ENCODE peak calls at places on chromosomes 13 and 19, in six cellular contexts. Q is right lobe of liver; L is GM12865; T is body of pancreas; K is omental fat pad; P is CD8-positive, alpha-beta T cell. C is an unnamed sample.

GRCh38 chr19:13502231-13502630 is 4.0 kb downstream of the CACNA1A start:
- DNase-seq in Q (no peak), L (no peak), P (no peak), K (no peak), T (no peak), C (no peak)

GRCh38 chr19:30148039-30148438 is 206.0 kb downstream of the URI1 start:
- DNase-seq in P (no peak), Q (no peak), L (no peak), T (no peak), K (no peak), C (no peak)

GRCh38 chr13:110108348-110109139 is 198.4 kb downstream of the COL4A1 start:
- DNase-seq in Q (peak; percentile 84), L (peak; percentile 36), P (no peak), T (peak; percentile 80), K (no peak), C (peak; percentile 47)

GRCh38 chr13:26050568-26051230 is 1.1 kb downstream of the SHISA2 start:
- DNase-seq in Q (no peak), L (no peak), P (no peak), T (peak; percentile 12), K (no peak), C (no peak)

GRCh38 chr19:9345005-9345404 is 17.8 kb upstream of the ZNF177 start:
- DNase-seq in T (no peak), L (no peak), K (no peak), Q (no peak), P (no peak), C (no peak)

GRCh38 chr13:44045179-44045562 is 165.5 kb downstream of the LACC1 start:
- DNase-seq in L (no peak), K (no peak), T (peak; percentile 14), P (no peak), Q (no peak), C (no peak)

GRCh38 chr13:44197791-44198770 is 175.5 kb upstream of the SERP2 start:
- DNase-seq in L (peak; percentile 78), P (no peak), T (no peak), K (no peak), Q (no peak), C (no peak)

GRCh38 chr19:38033658-38034150 is 126.7 kb downstream of the SIPA1L3 start:
- DNase-seq in L (peak; percentile 91), P (no peak), K (no peak), Q (no peak), T (no peak), C (peak; percentile 19)

GRCh38 chr13:111143875-111144540 is 28.9 kb downstream of the ARHGEF7 start:
- DNase-seq in Q (no peak), L (no peak), T (no peak), P (no peak), K (no peak), C (no peak)

GRCh38 chr13:53013113-53013512 is 15.5 kb upstream of the OLFM4 start:
- DNase-seq in K (no peak), T (no peak), L (no peak), P (no peak), Q (no peak), C (no peak)

GRCh38 chr19:31461814-31462539 is 112.7 kb upstream of the TSHZ3 start:
- DNase-seq in K (no peak), L (no peak), P (no peak), Q (no peak), T (no peak), C (no peak)
- TF ChIP-seq CTCF in K (no peak), L (no peak), P (no peak), Q (no peak), T (no peak), C (no peak)

DNA sequence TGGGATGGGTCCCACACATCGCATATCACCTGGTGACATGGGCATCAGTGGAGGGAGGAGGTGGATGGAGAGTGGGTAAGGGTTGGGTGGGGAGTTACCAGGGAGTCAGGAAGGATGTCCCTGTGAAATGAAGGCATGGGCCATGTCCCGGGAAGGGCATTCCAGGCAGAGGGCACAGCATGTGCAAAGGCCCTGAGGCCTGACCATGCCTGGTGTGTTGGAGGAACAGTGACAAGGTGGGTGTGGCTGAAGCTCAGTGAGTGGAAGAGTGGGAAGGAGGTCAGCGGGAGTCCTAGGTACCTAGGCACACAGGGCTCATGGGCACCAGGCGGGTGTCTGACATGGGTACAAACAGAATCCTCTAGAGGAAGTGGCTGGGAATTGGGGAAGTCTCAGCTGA is 11.0 kb upstream of the COLGALT1 start:
- DNase-seq in Q (no peak), K (no peak), L (no peak), T (no peak), P (no peak), C (no peak)
- TF ChIP-seq CTCF in Q (no peak), K (no peak), L (no peak), T (no peak), P (no peak), C (no peak)

DNA sequence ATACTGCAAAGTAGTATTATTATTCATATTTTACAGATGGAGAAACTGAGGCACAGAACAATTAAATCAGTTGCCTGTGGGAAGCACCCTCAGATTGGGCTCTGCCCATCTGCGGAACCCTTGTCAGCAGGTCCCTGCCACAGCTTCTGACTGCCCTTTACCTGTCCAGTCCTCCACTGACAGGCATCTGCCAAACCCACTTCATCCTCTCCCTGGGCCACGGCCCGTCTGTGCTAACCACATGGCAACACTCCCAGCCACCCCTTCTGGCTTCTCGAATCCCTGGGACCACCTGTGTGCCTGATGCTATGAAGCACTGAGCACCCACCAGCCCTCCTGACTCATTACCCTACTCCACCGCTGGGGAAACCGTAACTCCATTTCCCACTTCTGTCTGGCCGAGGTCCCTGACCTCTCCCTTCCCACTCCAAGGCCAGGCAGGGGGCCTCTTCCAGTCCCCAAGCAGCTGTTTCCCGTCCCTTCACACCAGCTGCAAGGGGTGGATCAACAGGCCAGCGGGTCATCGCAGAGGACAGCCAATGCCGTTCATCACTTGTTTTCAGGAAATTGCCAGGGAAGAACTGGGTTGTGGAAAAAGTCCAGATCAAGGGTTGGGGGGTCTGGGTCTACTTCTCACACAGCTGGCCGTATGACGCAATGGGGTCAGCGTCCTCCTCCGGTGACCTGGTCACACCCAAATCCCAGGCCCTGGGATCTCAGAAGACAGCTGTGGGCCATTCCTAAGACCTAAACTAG is 2.5 kb downstream of the KANK3 start:
- DNase-seq in T (peak; percentile 39), Q (peak; percentile 73), P (no peak), L (no peak), K (no peak), C (peak; percentile 29)
- TF ChIP-seq CTCF in T (no peak), Q (no peak), P (no peak), L (peak; percentile 11), K (no peak), C (no peak)

GRCh38 chr19:6374711-6375410 is 872 bp downstream of the PSPN start:
- DNase-seq in K (no peak), T (no peak), L (no peak), Q (peak; percentile 25), P (no peak), C (no peak)

GRCh38 chr19:6373096-6373812 is 660 bp downstream of the ALKBH7 start:
- DNase-seq in T (peak; percentile 98), Q (peak; percentile 99), K (peak; percentile 96), P (peak; percentile 98), L (peak; percentile 99), C (peak; percentile 99)

GRCh38 chr19:6374179-6374709 is 1.5 kb downstream of the PSPN start:
- DNase-seq in P (no peak), L (no peak), K (no peak), T (no peak), Q (peak; percentile 37), C (peak; percentile 53)

GRCh38 chr19:6373813-6374108 is 1.2 kb downstream of the ALKBH7 start:
- DNase-seq in L (no peak), Q (no peak), P (no peak), T (no peak), K (no peak), C (no peak)

DNA sequence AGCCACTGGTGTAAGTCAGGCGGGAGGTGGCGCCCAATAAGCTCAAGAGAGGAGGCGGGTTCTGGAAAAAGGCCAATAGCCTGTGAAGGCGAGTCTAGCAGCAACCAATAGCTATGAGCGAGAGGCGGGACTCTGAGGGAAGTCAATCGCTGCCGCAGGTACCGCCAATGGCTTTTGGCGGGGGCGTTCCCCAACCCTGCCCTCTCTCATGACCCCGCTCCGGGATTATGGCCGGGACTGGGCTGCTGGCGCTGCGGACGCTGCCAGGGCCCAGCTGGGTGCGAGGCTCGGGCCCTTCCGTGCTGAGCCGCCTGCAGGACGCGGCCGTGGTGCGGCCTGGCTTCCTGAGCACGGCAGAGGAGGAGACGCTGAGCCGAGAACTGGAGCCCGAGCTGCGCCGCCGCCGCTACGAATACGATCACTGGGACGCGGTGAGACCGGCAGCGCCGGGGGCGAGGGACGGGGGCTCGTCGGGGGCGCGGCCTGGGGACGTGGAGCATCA is at the start of gene ALKBH7:
- DNase-seq in L (peak; percentile 100), T (peak; percentile 100), P (peak; percentile 92), Q (peak; percentile 97), K (peak; percentile 94), C (peak; percentile 100)
- TF ChIP-seq CTCF in L (no peak), T (no peak), P (no peak), Q (no peak), K (no peak), C (no peak)

DNA sequence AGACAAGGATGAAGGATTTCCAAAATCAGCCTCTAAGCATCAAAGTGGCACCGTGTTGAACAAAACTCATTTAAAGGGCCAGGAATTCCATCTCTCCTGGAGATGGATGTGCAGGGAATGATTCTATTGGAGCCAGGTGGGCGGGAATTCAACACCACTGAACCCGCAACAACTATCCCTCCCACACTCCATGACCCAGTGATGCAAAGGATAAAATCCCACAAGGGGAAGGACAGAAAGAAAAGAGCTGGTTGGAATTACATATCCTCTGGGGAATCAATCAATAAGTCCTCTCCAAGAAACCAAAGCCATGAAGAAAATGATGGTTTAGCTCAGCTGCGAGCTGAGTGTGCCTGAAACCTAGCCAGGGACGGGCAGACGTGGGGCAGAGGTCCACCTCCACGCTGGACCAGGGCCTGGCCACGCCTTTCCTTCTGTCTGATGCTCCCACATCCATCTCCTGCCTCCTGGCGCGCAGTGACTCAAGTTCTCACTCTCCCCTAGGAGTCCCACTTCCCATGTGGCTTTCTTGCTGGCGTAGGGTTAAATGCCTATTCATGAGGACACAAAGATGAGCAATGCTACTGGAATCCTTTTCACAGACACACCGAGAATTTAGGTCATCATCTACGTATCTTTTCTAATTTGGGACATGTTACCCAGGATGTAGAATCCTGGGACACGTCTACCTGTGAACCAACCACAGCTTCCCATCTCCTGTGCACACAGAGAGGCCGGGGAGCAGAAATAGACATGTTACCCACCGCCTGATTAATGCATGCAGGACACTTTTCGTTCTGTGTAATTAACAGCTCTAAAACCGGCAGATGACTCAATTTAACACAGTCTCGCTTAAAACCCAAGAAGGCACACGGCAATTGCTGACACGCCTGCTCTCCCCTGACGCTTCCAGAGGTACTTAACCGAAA is 48.6 kb downstream of the PEPD start:
- DNase-seq in T (no peak), K (no peak), Q (no peak), P (no peak), L (no peak), C (no peak)
- TF ChIP-seq CTCF in T (no peak), K (no peak), Q (no peak), P (no peak), L (no peak), C (no peak)

GRCh38 chr19:35512831-35513230 is 618 bp downstream of the DMKN start:
- DNase-seq in L (no peak), Q (no peak), K (no peak), P (no peak), T (no peak), C (no peak)

GRCh38 chr19:35516310-35516709 is 2.9 kb upstream of the DMKN start:
- DNase-seq in K (no peak), Q (no peak), P (no peak), L (no peak), T (no peak), C (no peak)

GRCh38 chr19:35511337-35511736 is 2.1 kb downstream of the DMKN start:
- DNase-seq in T (no peak), P (no peak), L (no peak), Q (no peak), K (no peak), C (no peak)

GRCh38 chr19:35513231-35513974 is at the start of gene DMKN:
- DNase-seq in L (no peak), T (no peak), Q (no peak), P (no peak), K (no peak), C (no peak)

GRCh38 chr19:35513975-35514809 is 743 bp upstream of the DMKN start:
- DNase-seq in K (no peak), T (no peak), P (no peak), Q (no peak), L (no peak), C (no peak)
- TF ChIP-seq CTCF in K (no peak), T (no peak), P (no peak), Q (no peak), L (no peak), C (no peak)